ENCODE peak calls at places on chromosomes 11 and 22, in four cellular contexts. U, Z, J and R are unnamed samples. For H3K4me1 and H3K36me3, the result is how much of the 10 kb centered on the place peaks cover.

GRCh38 chr11:126549273-126549585 is 193.7 kb downstream of the ST3GAL4 start:
- DNase-seq in U (no peak), Z (no peak), J (no peak), R (no peak)

GRCh38 chr22:39469681-39470461 is 13.1 kb downstream of the MGAT3 start:
- DNase-seq in U (no peak), Z (no peak), J (no peak), R (no peak)

GRCh38 chr22:28821452-28821851 is 21.1 kb upstream of the XBP1 start:
- DNase-seq in U (no peak), Z (no peak), J (no peak), R (no peak)

GRCh38 chr11:113873241-113873626 is 2.1 kb downstream of the USP28 start:
- DNase-seq in U (peak), Z (no peak), J (no peak), R (no peak)

GRCh38 chr11:2801711-2802388 is 83.7 kb downstream of the CDKN1C start:
- DNase-seq in U (peak), Z (no peak), J (peak), R (peak)

GRCh38 chr11:5004429-5005274 is 10.0 kb downstream of the OR51L1 start:
- DNase-seq in U (no peak), Z (no peak), J (no peak), R (no peak)

GRCh38 chr11:2385156-2386151 is 8.3 kb downstream of the CD81 start:
- DNase-seq in U (peak), Z (peak), J (no peak), R (no peak)

GRCh38 chr11:36056160-36056751 is 112.4 kb downstream of the LDLRAD3 start:
- DNase-seq in U (no peak), Z (no peak), J (no peak), R (no peak)

GRCh38 chr22:43163241-43163795 is 12.0 kb downstream of the TSPO start:
- DNase-seq in U (peak), Z (no peak), J (no peak), R (no peak)

GRCh38 chr11:92528051-92528450 is 303.4 kb downstream of the FAT3 start:
- DNase-seq in U (no peak), Z (no peak), J (peak), R (no peak)

GRCh38 chr11:119340335-119341221 is at the start of gene C1QTNF5:
- DNase-seq in U (peak), Z (no peak), J (peak), R (peak)

GRCh38 chr11:95764267-95764898 is 25.2 kb downstream of the FAM76B start:
- DNase-seq in U (no peak), Z (no peak), J (no peak), R (no peak)

GRCh38 chr11:25327656-25328055 is 830.8 kb downstream of the LUZP2 start:
- DNase-seq in U (no peak), Z (no peak), J (no peak), R (no peak)

GRCh38 chr22:44734278-44734677 is 18.1 kb upstream of the ARHGAP8 start:
- DNase-seq in U (no peak), Z (no peak), J (no peak), R (no peak)

GRCh38 chr11:63769719-63770443 is 1.3 kb upstream of the ZFTA start:
- DNase-seq in U (peak), Z (no peak), J (no peak), R (no peak)

GRCh38 chr22:35552186-35552842 is 11.7 kb downstream of the RASD2 start:
- DNase-seq in U (no peak), Z (no peak), J (no peak), R (no peak)

GRCh38 chr11:2519879-2520735 is 75.3 kb downstream of the KCNQ1 start:
- DNase-seq in U (peak), Z (no peak), J (peak), R (no peak)

GRCh38 chr11:74866557-74866956 is 82.3 kb downstream of the XRRA1 start:
- DNase-seq in U (no peak), Z (no peak), J (no peak), R (no peak)

GRCh38 chr11:71256080-71256479 is 3.7 kb upstream of the SHANK2 start:
- DNase-seq in U (no peak), Z (no peak), J (no peak), R (no peak)

GRCh38 chr11:112280268-112281126 is 19.8 kb upstream of the PLET1 start:
- DNase-seq in U (peak), Z (peak), J (peak), R (peak)

GRCh38 chr22:35930933-35931332 is 97.7 kb downstream of the RBFOX2 start:
- DNase-seq in U (no peak), Z (peak), J (no peak), R (no peak)

GRCh38 chr11:270451-271208 is 7.6 kb upstream of the NLRP6 start:
- DNase-seq in U (no peak), Z (no peak), J (no peak), R (no peak)

GRCh38 chr11:105156231-105156630 is 16.7 kb upstream of the CARD18 start:
- DNase-seq in U (no peak), Z (no peak), J (peak), R (no peak)

GRCh38 chr22:46010177-46010867 is 33.4 kb upstream of the WNT7B start:
- DNase-seq in U (no peak), Z (no peak), J (no peak), R (peak)

GRCh38 chr11:121246021-121246768 is 46.4 kb upstream of the SC5D start:
- DNase-seq in U (no peak), Z (no peak), J (no peak), R (no peak)

GRCh38 chr11:12733091-12733490 is 58.9 kb downstream of the TEAD1 start:
- DNase-seq in U (no peak), Z (no peak), J (no peak), R (no peak)

GRCh38 chr11:12727556-12728070 is 53.4 kb downstream of the TEAD1 start:
- DNase-seq in U (no peak), Z (no peak), J (no peak), R (no peak)

GRCh38 chr11:12728417-12728816 is 54.2 kb downstream of the TEAD1 start:
- DNase-seq in U (no peak), Z (no peak), J (no peak), R (no peak)

GRCh38 chr11:12731841-12732336 is 57.7 kb downstream of the TEAD1 start:
- DNase-seq in U (no peak), Z (no peak), J (no peak), R (no peak)

DNA sequence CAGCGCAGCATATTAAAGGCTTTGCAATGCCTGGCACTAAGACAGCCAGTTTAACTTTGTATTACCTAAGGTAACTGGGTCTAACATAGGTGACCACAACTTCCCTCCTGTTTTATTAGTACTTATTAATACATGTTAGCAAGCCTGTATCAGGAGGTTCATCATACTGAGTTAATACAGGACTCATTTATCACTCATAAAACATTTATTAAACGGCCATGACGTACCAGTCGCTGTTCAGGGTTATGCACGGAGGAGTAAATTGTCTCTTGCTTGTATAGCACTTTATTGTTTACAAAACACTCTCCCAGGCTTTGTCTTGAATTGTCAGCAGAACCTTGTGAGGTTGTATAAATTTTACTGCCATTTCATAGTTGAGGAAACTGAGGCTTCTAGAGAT is 55.7 kb downstream of the TEAD1 start:
- DNase-seq in U (no peak), Z (no peak), J (no peak), R (no peak)
- H3K4me1 ChIP-seq in U (under half), Z (under half), J (under half), R (under half)

GRCh38 chr11:115941481-115941993 is 437.3 kb upstream of the CADM1 start:
- DNase-seq in U (no peak), Z (no peak), J (peak), R (peak)

GRCh38 chr11:115941044-115941443 is 436.8 kb upstream of the CADM1 start:
- DNase-seq in U (no peak), Z (no peak), J (no peak), R (no peak)

GRCh38 chr11:115939726-115940421 is 435.7 kb upstream of the CADM1 start:
- DNase-seq in U (no peak), Z (no peak), J (no peak), R (no peak)

GRCh38 chr11:115944596-115944995 is 440.4 kb upstream of the CADM1 start:
- DNase-seq in U (no peak), Z (no peak), J (no peak), R (no peak)

DNA sequence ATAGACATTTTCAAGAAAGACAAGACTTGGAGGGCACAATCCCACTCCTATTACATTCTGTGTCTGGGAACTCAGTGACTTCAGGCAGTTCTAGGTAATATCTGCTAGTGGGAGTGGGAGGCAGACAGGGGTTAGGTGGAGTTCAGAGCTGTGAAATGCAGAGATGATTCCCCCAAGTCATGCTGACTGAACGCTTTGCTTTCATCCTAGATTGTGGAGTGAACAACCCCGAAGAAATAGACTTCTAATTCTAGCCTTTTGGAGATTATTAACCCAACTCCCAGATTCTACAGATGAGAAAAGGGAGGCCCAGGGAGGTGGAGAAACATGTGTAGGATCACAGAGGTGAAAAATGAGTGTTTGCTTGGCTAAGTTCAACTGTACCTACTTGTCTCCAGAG is 437.8 kb upstream of the CADM1 start:
- DNase-seq in U (no peak), Z (no peak), J (no peak), R (no peak)
- TF ChIP-seq CTCF in U (no peak), Z (no peak), J (no peak), R (no peak)

GRCh38 chr22:31707519-31707918 is 42.4 kb downstream of the PRR14L start:
- DNase-seq in U (no peak), Z (no peak), J (no peak), R (no peak)
- H3K36me3 ChIP-seq in U (under half), Z (under half), J (under half), R (half or more)

DNA sequence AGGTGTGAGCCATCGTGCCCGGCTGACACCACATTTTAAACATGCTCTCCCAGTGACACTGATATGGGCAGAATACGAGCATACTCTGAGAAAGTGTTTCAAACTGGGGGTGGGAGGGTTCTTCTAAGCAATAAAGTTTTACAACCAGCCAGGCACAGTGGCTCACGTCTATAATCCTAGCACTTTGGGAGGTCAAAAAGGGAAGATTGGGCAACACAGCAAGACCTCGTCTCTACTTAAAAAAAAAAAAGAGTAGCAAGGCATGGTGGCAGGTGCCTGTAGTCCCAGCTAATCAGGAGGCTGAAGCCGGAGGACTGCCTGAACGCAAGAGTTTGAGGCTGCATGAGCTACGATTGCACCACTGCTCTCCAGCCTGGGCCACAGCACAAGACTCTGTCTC is 2.2 kb downstream of the GANAB start:
- DNase-seq in U (no peak), Z (no peak), J (no peak), R (no peak)
- H3K4me1 ChIP-seq in U (under half), Z (under half), J (under half), R (under half)

DNA sequence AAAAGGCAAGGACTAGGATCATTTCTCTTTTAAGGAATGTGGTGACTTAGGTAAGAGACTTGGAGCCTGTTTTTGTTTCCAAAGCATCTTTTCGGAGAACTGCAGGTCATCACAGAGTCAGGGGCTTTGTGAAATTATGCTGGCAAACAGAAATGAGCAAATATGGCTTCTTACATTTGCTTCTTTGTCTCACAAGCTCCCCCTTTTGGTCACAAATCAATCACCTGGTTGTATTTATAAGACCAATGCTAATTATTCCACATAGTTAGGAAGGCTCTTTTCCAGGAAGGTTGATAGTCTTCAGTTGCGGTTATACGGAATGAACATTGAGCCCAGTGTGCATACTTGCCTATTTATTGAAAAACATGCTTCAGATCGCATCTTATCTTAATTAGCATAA is 34.6 kb upstream of the CEP126 start:
- DNase-seq in U (no peak), Z (no peak), J (no peak), R (no peak)
- TF ChIP-seq CTCF in U (no peak), Z (peak), J (no peak), R (no peak)

GRCh38 chr11:83206221-83206620 is 12.7 kb downstream of the ANKRD42 start:
- DNase-seq in U (no peak), Z (no peak), J (no peak), R (no peak)
- H3K36me3 ChIP-seq in U (under half), Z (under half), J (under half), R (under half)